ENCODE peak calls at places on chromosomes 1 and 21, in seven cellular contexts. T, K, E, L, U, C and Q are unnamed samples.

GRCh38 chr1:89842547-89843278 is 21.9 kb downstream of the LRRC8D start:
- DNase-seq in K (peak), E (no peak), U (no peak), C (peak), L (peak), T (no peak), Q (no peak)

GRCh38 chr1:101410048-101410878 is 173.4 kb downstream of the S1PR1 start:
- DNase-seq in E (no peak), K (no peak), U (peak), L (peak), T (no peak), C (no peak), Q (no peak)

GRCh38 chr1:172145231-172145651 is 275.2 kb upstream of the C1orf105 start:
- DNase-seq in C (no peak), U (peak), K (peak), L (peak), T (no peak), E (no peak), Q (no peak)

GRCh38 chr1:204077979-204078696 is 5.2 kb downstream of the SOX13 start:
- DNase-seq in C (peak), T (no peak), E (no peak), L (peak), U (no peak), K (no peak), Q (no peak)

GRCh38 chr1:173507847-173508209 is 30.7 kb downstream of the PRDX6 start:
- DNase-seq in C (peak), E (no peak), T (no peak), L (no peak), K (no peak), U (no peak), Q (no peak)

GRCh38 chr21:44311108-44311507 is 11.3 kb downstream of the PFKL start:
- DNase-seq in K (no peak), E (no peak), U (no peak), C (no peak), L (no peak), T (no peak), Q (no peak)

GRCh38 chr1:109306832-109307362 is at the start of gene MYBPHL:
- DNase-seq in L (no peak), T (no peak), E (no peak), U (no peak), K (no peak), C (no peak), Q (no peak)

GRCh38 chr1:113142791-113143190 is 69.8 kb downstream of the LRIG2 start:
- DNase-seq in E (no peak), C (no peak), K (peak), U (peak), T (no peak), L (peak), Q (no peak)

GRCh38 chr1:47104816-47105215 is 32.4 kb upstream of the CYP4A22 start:
- DNase-seq in C (peak), L (no peak), T (no peak), U (no peak), K (no peak), E (no peak), Q (no peak)

GRCh38 chr1:180503274-180503862 is 991 bp upstream of the ACBD6 start:
- DNase-seq in L (peak), E (no peak), U (peak), T (peak), C (peak), K (no peak), Q (no peak)

GRCh38 chr1:30868833-30869435 is 39.6 kb downstream of the SDC3 start:
- DNase-seq in U (no peak), T (no peak), E (no peak), C (no peak), L (no peak), K (no peak), Q (peak)

GRCh38 chr1:172883387-172883791 is 167.4 kb downstream of the TNFSF18 start:
- DNase-seq in C (no peak), L (peak), K (no peak), T (no peak), E (no peak), U (peak), Q (no peak)

GRCh38 chr1:32014199-32014936 is 700 bp downstream of the KHDRBS1 start:
- DNase-seq in E (peak), C (peak), L (peak), T (peak), K (peak), U (peak), Q (no peak)

GRCh38 chr1:99527078-99527477 is 118.8 kb upstream of the PALMD start:
- DNase-seq in T (no peak), E (no peak), K (peak), C (peak), U (peak), L (peak), Q (no peak)

GRCh38 chr1:243254233-243254926 is 701 bp downstream of the CEP170 start:
- DNase-seq in L (peak), E (peak), U (peak), K (peak), T (peak), C (peak), Q (peak)

GRCh38 chr1:3633344-3634058 is 8.7 kb downstream of the TPRG1L start:
- DNase-seq in T (no peak), K (no peak), U (no peak), E (no peak), C (no peak), L (no peak), Q (no peak)

DNA sequence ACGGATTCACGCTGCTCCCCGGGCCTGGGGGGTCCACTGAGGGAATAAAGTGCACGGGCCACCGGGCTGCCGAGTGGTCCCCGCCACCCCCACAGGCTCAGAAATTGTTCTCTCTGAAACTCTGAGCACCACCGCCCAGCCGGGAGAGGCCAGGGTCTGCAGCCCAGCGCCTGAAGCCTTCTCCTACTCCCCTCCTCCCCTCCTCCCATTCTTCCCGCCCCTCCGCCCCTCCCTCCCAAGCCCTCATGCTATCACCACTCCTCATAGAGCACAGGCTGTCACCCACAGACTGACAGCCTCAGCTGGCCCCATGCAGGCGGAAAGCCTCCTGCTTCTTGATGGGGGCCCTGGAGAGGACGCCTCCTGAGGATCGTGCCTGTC is 707 bp upstream of the GPR153 start:
- DNase-seq in C (no peak), K (no peak), L (no peak), U (no peak), E (no peak), T (no peak), Q (no peak)
- H3K4me3 ChIP-seq in C (peak), K (peak), L (peak), U (no peak), E (no peak), T (peak), Q (no peak)

GRCh38 chr1:43206721-43207228 is 34.6 kb downstream of the CFAP57 start:
- DNase-seq in C (peak), K (peak), E (no peak), U (no peak), T (peak), L (peak), Q (no peak)
- H3K4me3 ChIP-seq in C (no peak), K (no peak), E (no peak), U (no peak), T (peak), L (no peak), Q (no peak)

DNA sequence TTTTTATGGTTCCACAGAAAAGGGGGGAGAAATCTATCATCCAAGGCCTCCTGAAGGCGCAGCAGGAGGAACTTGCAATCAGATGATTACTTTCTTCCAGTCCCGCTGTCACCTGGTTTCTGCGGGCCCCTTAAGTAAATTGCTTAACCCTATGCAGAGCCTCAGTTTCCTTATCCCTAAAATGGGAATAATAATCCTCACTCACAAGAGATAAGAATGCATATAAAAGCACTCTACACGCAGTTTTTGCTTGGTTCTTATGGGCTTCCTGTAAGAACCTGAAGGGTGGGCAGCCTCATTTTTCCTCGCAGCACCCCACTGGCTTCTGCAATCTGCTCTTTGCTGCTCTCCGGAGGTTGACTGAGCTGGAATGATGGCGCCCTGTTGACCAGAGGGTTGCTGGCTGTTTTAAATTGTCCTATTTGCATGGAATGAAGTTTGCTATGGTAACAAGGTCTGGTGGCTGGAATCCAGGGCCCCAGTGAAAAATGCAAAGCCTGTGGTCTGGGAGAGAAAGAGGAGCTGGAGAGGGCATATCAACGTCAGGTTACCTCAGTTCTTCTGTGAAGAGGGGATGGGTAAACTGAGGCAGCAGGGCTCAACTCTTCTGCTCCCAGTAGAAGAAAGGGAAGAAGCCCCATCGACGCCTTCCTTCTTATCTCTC is 1.0 kb upstream of the KAZN start:
- DNase-seq in C (no peak), U (no peak), L (peak), E (no peak), T (no peak), K (peak), Q (no peak)
- H3K4me3 ChIP-seq in C (no peak), U (no peak), L (peak), E (no peak), T (no peak), K (no peak), Q (no peak)

GRCh38 chr1:107662976-107663375 is 302.0 kb downstream of the VAV3 start:
- DNase-seq in U (no peak), C (no peak), T (no peak), L (no peak), E (no peak), K (no peak), Q (no peak)
- H3K4me3 ChIP-seq in U (no peak), C (no peak), T (no peak), L (no peak), E (no peak), K (no peak), Q (no peak)

GRCh38 chr1:55213029-55213884 is 1.9 kb downstream of the USP24 start:
- DNase-seq in C (peak), L (no peak), K (no peak), E (no peak), U (no peak), T (no peak), Q (no peak)
- H3K4me3 ChIP-seq in C (peak), L (peak), K (peak), E (peak), U (no peak), T (peak), Q (peak)

GRCh38 chr1:121516279-121516967 is 331.6 kb downstream of the SRGAP2C start:
- DNase-seq in E (peak), K (no peak), T (no peak), C (no peak), U (no peak), L (no peak), Q (peak)

GRCh38 chr1:121517586-121518230 is 332.9 kb downstream of the SRGAP2C start:
- DNase-seq in K (no peak), E (no peak), T (no peak), C (no peak), L (no peak), U (no peak), Q (peak)

GRCh38 chr1:121522061-121522759 is 337.4 kb downstream of the SRGAP2C start:
- DNase-seq in L (no peak), C (no peak), T (no peak), K (no peak), E (no peak), U (no peak), Q (no peak)

GRCh38 chr1:121518726-121519041 is 333.9 kb downstream of the SRGAP2C start:
- DNase-seq in L (no peak), C (no peak), E (no peak), T (no peak), U (no peak), K (no peak), Q (no peak)

GRCh38 chr1:121519042-121519755 is 334.4 kb downstream of the SRGAP2C start:
- DNase-seq in U (peak), K (peak), E (peak), L (peak), T (peak), C (peak), Q (peak)
- H3K4me3 ChIP-seq in U (peak), K (peak), E (peak), L (peak), T (peak), C (peak), Q (peak)

DNA sequence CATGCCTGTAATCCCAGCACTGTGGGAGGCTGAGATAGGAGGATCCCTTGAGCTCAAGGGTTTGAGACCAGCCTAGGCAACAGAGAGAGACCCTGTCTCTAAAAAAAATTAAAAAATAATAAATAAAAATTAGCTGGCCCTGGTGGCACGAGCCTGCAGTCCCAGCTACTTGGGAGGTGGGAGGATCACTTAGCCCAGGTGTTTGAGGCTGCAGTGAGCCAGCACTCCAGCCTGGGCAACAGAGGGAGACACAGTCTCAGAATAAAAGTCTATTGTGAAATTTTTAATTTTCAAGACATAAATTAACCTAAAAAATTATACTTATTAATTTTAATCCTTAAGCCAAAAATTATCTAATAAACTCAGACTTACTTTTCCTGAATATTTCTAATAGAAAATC is 131.2 kb upstream of the ZNHIT6 start:
- DNase-seq in E (no peak), C (no peak), K (no peak), T (no peak), L (no peak), U (no peak), Q (no peak)
- H3K4me3 ChIP-seq in E (no peak), C (no peak), K (no peak), T (no peak), L (no peak), U (no peak), Q (no peak)

GRCh38 chr1:162697140-162697895 is 65.1 kb downstream of the DDR2 start:
- DNase-seq in C (peak), L (no peak), K (no peak), U (no peak), E (no peak), T (no peak), Q (no peak)

GRCh38 chr1:162694911-162695310 is 62.6 kb downstream of the DDR2 start:
- DNase-seq in U (no peak), L (no peak), E (no peak), K (no peak), T (no peak), C (no peak), Q (no peak)

GRCh38 chr1:162695687-162696086 is 63.4 kb downstream of the DDR2 start:
- DNase-seq in C (no peak), E (no peak), T (no peak), L (no peak), U (no peak), K (no peak), Q (no peak)

GRCh38 chr1:162699366-162699765 is 67.1 kb downstream of the DDR2 start:
- DNase-seq in E (no peak), C (peak), L (no peak), K (no peak), T (no peak), U (no peak), Q (no peak)

GRCh38 chr1:162696286-162696862 is 64.1 kb downstream of the DDR2 start:
- DNase-seq in C (peak), L (peak), T (no peak), U (peak), K (peak), E (peak), Q (no peak)
- H3K4me3 ChIP-seq in C (no peak), L (no peak), T (no peak), U (no peak), K (no peak), E (no peak), Q (no peak)

GRCh38 chr1:16385659-16386453 is 18.8 kb downstream of the SZRD1 start:
- DNase-seq in L (no peak), E (no peak), K (no peak), U (no peak), C (no peak), T (no peak), Q (no peak)
- H3K4me3 ChIP-seq in L (no peak), E (no peak), K (no peak), U (no peak), C (no peak), T (no peak), Q (no peak)

DNA sequence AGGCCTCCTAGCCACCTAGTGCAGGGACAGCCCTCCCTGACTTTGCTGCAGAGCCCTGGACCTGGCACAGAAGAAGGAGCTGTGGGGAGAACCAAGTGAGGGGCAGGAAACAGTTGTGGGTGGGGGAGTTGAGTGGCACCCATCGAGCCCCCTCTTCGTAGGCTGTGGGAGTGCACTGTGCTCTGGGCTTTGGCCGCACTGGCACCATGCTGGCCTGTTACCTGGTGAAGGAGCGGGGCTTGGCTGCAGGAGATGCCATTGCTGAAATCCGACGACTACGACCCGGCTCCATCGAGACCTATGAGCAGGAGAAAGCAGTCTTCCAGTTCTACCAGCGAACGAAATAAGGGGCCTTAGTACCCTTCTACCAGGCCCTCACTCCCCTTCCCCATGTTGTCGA is 1.2 kb downstream of the DUSP23 start:
- DNase-seq in L (no peak), E (no peak), U (no peak), T (no peak), C (no peak), K (no peak), Q (no peak)
- H3K4me3 ChIP-seq in L (no peak), E (no peak), U (peak), T (peak), C (no peak), K (peak), Q (no peak)